ENCODE peak calls at places on chromosomes 4 and X, in four cellular contexts. K, W, O and S are unnamed samples.

GRCh38 chr4:11421116-11421515 is 7.6 kb downstream of the HS3ST1 start:
- DNase-seq in W (no peak), O (no peak), K (no peak), S (no peak)

GRCh38 chrX:7132335-7133035 is 15.0 kb upstream of the STS start:
- DNase-seq in O (peak; percentile 25), K (no peak), W (peak; percentile 87), S (no peak)

GRCh38 chr4:47390438-47391125 is 72.9 kb downstream of the COMMD8 start:
- DNase-seq in K (no peak), W (no peak), O (no peak), S (no peak)

GRCh38 chr4:87510747-87511146 is 18.4 kb downstream of the SPARCL1 start:
- DNase-seq in W (no peak), K (no peak), O (no peak), S (no peak)

GRCh38 chr4:34464196-34464595 is 1780.1 kb downstream of the ARAP2 start:
- DNase-seq in K (no peak), W (no peak), O (no peak), S (no peak)

GRCh38 chr4:17027495-17027894 is 129.1 kb upstream of the LDB2 start:
- DNase-seq in K (no peak), O (no peak), W (no peak), S (no peak)

GRCh38 chrX:110317079-110317819 is 636 bp downstream of the AMMECR1 start:
- DNase-seq in K (no peak), O (peak; percentile 3), W (peak; percentile 41), S (peak; percentile 1)

GRCh38 chr4:163148466-163149336 is 18.0 kb downstream of the NAF1 start:
- DNase-seq in K (no peak), O (no peak), W (no peak), S (no peak)

GRCh38 chrX:48179691-48180090 is 16.9 kb downstream of the SSX5 start:
- DNase-seq in K (no peak), W (no peak), O (no peak), S (no peak)

GRCh38 chr4:139279723-139280620 is at the start of gene MGARP:
- DNase-seq in W (no peak), K (no peak), O (no peak), S (no peak)

GRCh38 chr4:86367577-86367976 is 7.7 kb upstream of the MAPK10 start:
- DNase-seq in K (no peak), W (no peak), O (no peak), S (no peak)

GRCh38 chr4:185143596-185143969 is 517 bp downstream of the SLC25A4 start:
- DNase-seq in K (no peak), O (no peak), W (no peak), S (no peak)

GRCh38 chrX:148381603-148382002 is 118.8 kb upstream of the AFF2 start:
- DNase-seq in W (no peak), K (peak; percentile 8), O (no peak), S (no peak)

GRCh38 chr4:140237616-140238352 is 83.8 kb upstream of the MAML3 start:
- DNase-seq in K (no peak), W (no peak), O (peak; percentile 85), S (no peak)

GRCh38 chr4:80407246-80407645 is 71.7 kb downstream of the CFAP299 start:
- DNase-seq in W (no peak), K (no peak), O (no peak), S (no peak)

GRCh38 chrX:47093248-47093647 is 15.0 kb downstream of the RGN start:
- DNase-seq in K (no peak), O (peak; percentile 13), W (peak; percentile 38), S (no peak)

GRCh38 chrX:125322431-125322830 is 2.8 kb downstream of the TEX13C start:
- DNase-seq in K (no peak), O (no peak), W (peak; percentile 11), S (no peak)

GRCh38 chr4:140286503-140286902 is 86.9 kb upstream of the SCOC start:
- DNase-seq in W (no peak), O (no peak), K (no peak), S (no peak)

GRCh38 chr4:155805016-155805415 is 46.2 kb downstream of the GUCY1B1 start:
- DNase-seq in O (no peak), K (no peak), W (no peak), S (no peak)

GRCh38 chr4:154024097-154024496 is 235.2 kb upstream of the SFRP2 start:
- DNase-seq in K (no peak), W (peak; percentile 42), O (no peak), S (no peak)

GRCh38 chrX:9414416-9414815 is 50.4 kb upstream of the TBL1X start:
- DNase-seq in K (no peak), O (no peak), W (peak; percentile 28), S (no peak)

GRCh38 chrX:119500061-119500800 is 32.0 kb downstream of the SLC25A5 start:
- DNase-seq in W (no peak), O (no peak), K (no peak), S (no peak)

GRCh38 chr4:26426892-26427291 is 63.4 kb downstream of the CCKAR start:
- DNase-seq in W (no peak), O (no peak), K (no peak), S (no peak)

GRCh38 chr4:26424838-26425237 is 65.4 kb downstream of the CCKAR start:
- DNase-seq in W (no peak), K (no peak), O (no peak), S (no peak)

GRCh38 chr4:26420903-26421302 is 69.4 kb downstream of the CCKAR start:
- DNase-seq in W (no peak), O (no peak), K (no peak), S (no peak)

GRCh38 chr4:26424143-26424542 is 66.1 kb downstream of the CCKAR start:
- DNase-seq in W (no peak), K (no peak), O (no peak), S (no peak)

DNA sequence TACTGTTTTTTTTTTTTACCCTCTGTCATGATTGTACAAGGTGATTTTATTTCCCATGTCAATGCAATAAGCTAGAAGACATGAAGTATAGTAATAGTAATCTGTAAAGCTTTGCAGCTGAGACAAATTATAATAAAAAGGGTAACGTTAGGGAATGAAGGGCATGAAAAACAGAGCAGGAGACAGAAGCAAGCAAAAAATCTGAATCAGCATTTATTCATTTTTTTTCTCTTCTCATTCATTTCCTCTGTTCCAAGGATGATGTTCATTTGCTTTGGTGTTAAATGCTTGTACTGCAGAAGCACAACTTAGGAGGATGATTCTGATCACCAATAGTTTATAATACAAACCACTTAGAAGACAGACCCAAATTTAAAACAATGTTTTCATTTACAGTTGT is 64.3 kb downstream of the CCKAR start:
- DNase-seq in O (no peak), W (no peak), K (no peak), S (no peak)
- TF ChIP-seq POLR2AphosphoS5 in O (no peak), W (no peak), K (no peak), S (no peak)

GRCh38 chr4:75179510-75179909 is 246.6 kb downstream of the PARM1 start:
- DNase-seq in O (no peak), W (no peak), K (no peak), S (no peak)

GRCh38 chr4:75180217-75180616 is 247.3 kb downstream of the PARM1 start:
- DNase-seq in W (no peak), K (no peak), O (no peak), S (no peak)

DNA sequence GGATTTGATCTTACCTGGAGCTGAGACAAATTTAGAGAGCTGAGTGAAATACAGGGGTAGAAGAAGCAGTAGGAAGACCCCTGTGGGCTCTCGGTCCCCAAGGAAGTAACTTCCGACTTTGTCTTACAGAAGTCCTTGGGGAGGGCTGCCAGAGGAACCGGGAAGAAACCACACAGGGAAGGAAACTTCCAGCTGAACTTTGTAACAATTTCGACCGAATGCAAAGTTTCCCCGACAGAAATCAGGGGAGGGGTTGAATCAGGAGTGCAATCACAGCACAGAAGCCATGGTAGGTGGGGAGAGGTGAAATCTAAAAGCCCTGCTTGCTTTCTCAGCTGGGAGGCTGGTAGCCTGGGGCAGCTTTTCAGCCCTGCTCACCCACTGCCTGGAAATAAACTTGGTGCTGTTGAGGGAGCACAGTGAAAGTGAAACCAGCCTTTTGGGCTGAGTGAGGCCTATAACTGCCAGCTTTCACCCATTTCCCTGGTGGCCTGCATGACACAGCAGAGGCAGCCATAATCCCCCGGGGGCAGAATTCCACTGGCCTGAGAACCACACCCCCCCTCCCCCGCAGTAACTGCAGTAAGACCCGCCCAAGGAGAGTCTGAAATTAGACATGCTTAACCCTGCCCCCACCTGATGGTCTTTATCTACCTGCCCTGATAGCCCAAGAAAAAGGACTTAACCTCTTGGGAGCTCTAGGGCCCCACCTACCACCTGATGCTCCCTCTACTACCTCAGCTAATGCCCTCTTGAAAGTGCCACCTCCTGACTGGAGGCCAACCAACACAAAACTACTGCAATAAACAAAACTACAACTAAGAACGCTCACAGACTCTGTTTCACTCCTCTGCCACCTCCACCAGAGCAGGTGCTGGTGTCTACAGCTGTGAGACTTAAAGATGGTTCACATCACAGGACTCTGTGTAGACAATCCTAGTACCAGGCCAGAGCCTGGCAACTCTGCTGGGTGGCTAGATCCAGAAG is 248.2 kb downstream of the PARM1 start:
- DNase-seq in W (peak; percentile 24), O (no peak), K (peak; percentile 48), S (no peak)
- TF ChIP-seq SPI1 in W (no peak), O (no peak), K (no peak), S (no peak)

GRCh38 chr4:15194520-15194919 is 192.2 kb downstream of the CPEB2 start:
- DNase-seq in W (no peak), K (no peak), O (no peak), S (no peak)

GRCh38 chr4:15202481-15202880 is 200.2 kb downstream of the CPEB2 start:
- DNase-seq in W (no peak), K (no peak), O (no peak), S (no peak)

GRCh38 chr4:15201782-15202181 is 199.5 kb downstream of the CPEB2 start:
- DNase-seq in W (no peak), K (no peak), O (no peak), S (no peak)

GRCh38 chr4:15197005-15197404 is 194.7 kb downstream of the CPEB2 start:
- DNase-seq in K (no peak), O (no peak), W (peak; percentile 21), S (no peak)

DNA sequence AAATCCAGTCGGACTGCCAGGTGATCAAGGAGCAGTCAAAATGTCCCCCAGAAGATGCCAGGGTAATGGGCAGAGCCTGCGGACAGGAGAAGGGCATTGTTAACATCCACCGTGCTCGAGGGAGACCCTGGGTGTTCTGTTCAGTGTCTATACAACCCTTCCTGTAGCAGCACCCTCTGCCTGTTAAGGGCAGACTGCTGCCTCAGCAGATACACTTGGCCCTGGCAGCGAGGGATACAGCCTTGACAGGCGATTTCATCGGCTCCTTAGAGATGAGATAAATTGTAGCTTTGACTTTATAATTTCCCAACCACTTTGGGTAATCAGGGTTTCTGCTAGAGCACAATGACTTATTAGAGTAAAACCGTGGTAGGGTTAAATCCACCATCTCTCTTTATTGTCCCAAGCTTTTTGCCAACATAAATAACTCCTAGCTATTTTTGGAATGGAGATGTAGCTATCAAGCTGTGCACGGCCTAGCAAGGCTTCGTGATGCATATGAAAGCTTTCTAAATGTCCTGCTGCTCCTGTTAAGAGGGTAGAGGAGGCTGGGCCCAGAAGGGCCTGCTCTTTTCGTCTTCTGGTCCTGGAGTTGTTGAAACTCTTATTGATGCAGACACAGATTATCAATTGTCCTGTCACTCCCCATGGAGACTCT is 195.9 kb downstream of the CPEB2 start:
- DNase-seq in O (no peak), K (no peak), W (no peak), S (no peak)
- TF ChIP-seq POLR2AphosphoS5 in O (no peak), K (no peak), W (no peak), S (no peak)

GRCh38 chr4:834368-835147 is 8.6 kb upstream of the CPLX1 start:
- DNase-seq in K (no peak), W (no peak), O (no peak), S (no peak)

GRCh38 chr4:833731-834367 is 7.9 kb upstream of the CPLX1 start:
- DNase-seq in W (no peak), K (no peak), O (no peak), S (no peak)

GRCh38 chr4:836003-836511 is 10.1 kb upstream of the CPLX1 start:
- DNase-seq in O (no peak), W (no peak), K (no peak), S (no peak)

GRCh38 chr4:836781-837301 is 10.9 kb upstream of the CPLX1 start:
- DNase-seq in O (no peak), W (no peak), K (no peak), S (no peak)

GRCh38 chr4:835148-836002 is 9.4 kb upstream of the CPLX1 start:
- DNase-seq in K (no peak), O (no peak), W (no peak), S (no peak)
- TF ChIP-seq SPI1 in K (no peak), O (no peak), W (no peak), S (no peak)